ENCODE peak calls at places on chromosomes 4 and X, in six cellular contexts. O, W, R, N, Q and S are unnamed samples.

GRCh38 chrX:130793966-130794365 is 109.0 kb downstream of the ENOX2 start:
- DNase-seq in O (no peak), W (no peak), R (no peak), N (no peak), Q (no peak), S (no peak)

GRCh38 chr4:94931626-94932025 is 173.9 kb downstream of the BMPR1B start:
- DNase-seq in O (no peak), W (no peak), R (no peak), N (no peak), Q (no peak), S (no peak)

GRCh38 chr4:140188975-140189374 is 35.0 kb upstream of the MAML3 start:
- DNase-seq in O (no peak), W (no peak), R (no peak), N (no peak), Q (no peak), S (no peak)

GRCh38 chr4:134216436-134216835 is 14.8 kb upstream of the PABPC4L start:
- DNase-seq in O (no peak), W (no peak), R (no peak), N (no peak), Q (no peak), S (no peak)

GRCh38 chr4:70778888-70779422 is 57.2 kb downstream of the RUFY3 start:
- DNase-seq in O (no peak), W (no peak), R (peak), N (no peak), Q (no peak), S (no peak)

GRCh38 chr4:108141213-108142045 is 27.3 kb downstream of the LEF1 start:
- DNase-seq in O (no peak), W (no peak), R (no peak), N (no peak), Q (no peak), S (no peak)

GRCh38 chr4:101853691-101854090 is 63.2 kb downstream of the BANK1 start:
- DNase-seq in O (no peak), W (no peak), R (no peak), N (no peak), Q (no peak), S (no peak)

GRCh38 chrX:118633530-118633929 is 93.9 kb upstream of the IL13RA1 start:
- DNase-seq in O (no peak), W (no peak), R (no peak), N (no peak), Q (no peak), S (no peak)